ENCODE peak calls at places on chromosomes 12 and 14, in six cellular contexts. One of them, this sample, is unnamed.

GRCh38 chr12:115953450-115953849 is 324.0 kb downstream of the MED13L start:
- DNase-seq in MM.1S: no peak
- DNase-seq in DND-41: no peak
- DNase-seq in H9: no peak
- DNase-seq in K562: no peak
- DNase-seq in PC-3: no peak
- DNase-seq in this sample: no peak

GRCh38 chr14:95348395-95349080 is 28.8 kb upstream of the CLMN start:
- DNase-seq in MM.1S: no peak
- DNase-seq in DND-41: no peak
- DNase-seq in H9: no peak
- DNase-seq in K562: no peak
- DNase-seq in PC-3: no peak
- DNase-seq in this sample: no peak

GRCh38 chr12:47858511-47859266 is 39.0 kb upstream of the HDAC7 start:
- DNase-seq in MM.1S: no peak
- DNase-seq in DND-41: no peak
- DNase-seq in H9: peak; percentile 25
- DNase-seq in K562: no peak
- DNase-seq in PC-3: peak; percentile 67
- DNase-seq in this sample: peak; percentile 55

GRCh38 chr12:89211456-89211855 is 140.8 kb downstream of the DUSP6 start:
- DNase-seq in MM.1S: no peak
- DNase-seq in DND-41: no peak
- DNase-seq in H9: no peak
- DNase-seq in K562: no peak
- DNase-seq in PC-3: peak; percentile 29
- DNase-seq in this sample: no peak

GRCh38 chr14:103231376-103232019 is 102.5 kb upstream of the EIF5 start:
- DNase-seq in MM.1S: no peak
- DNase-seq in DND-41: no peak
- DNase-seq in H9: no peak
- DNase-seq in K562: no peak
- DNase-seq in PC-3: no peak
- DNase-seq in this sample: no peak

GRCh38 chr14:70886421-70887206 is 20.6 kb upstream of the PCNX1 start:
- DNase-seq in MM.1S: peak; percentile 75
- DNase-seq in DND-41: peak; percentile 82
- DNase-seq in H9: no peak
- DNase-seq in K562: peak; percentile 65
- DNase-seq in PC-3: no peak
- DNase-seq in this sample: no peak

GRCh38 chr12:74120644-74121043 is 417.0 kb upstream of the ATXN7L3B start:
- DNase-seq in MM.1S: no peak
- DNase-seq in DND-41: no peak
- DNase-seq in H9: no peak
- DNase-seq in K562: no peak
- DNase-seq in PC-3: no peak
- DNase-seq in this sample: no peak

GRCh38 chr12:29309320-29309902 is 71.6 kb downstream of the ERGIC2 start:
- DNase-seq in MM.1S: no peak
- DNase-seq in DND-41: no peak
- DNase-seq in H9: no peak
- DNase-seq in K562: peak; percentile 11
- DNase-seq in PC-3: peak; percentile 73
- DNase-seq in this sample: no peak

DNA sequence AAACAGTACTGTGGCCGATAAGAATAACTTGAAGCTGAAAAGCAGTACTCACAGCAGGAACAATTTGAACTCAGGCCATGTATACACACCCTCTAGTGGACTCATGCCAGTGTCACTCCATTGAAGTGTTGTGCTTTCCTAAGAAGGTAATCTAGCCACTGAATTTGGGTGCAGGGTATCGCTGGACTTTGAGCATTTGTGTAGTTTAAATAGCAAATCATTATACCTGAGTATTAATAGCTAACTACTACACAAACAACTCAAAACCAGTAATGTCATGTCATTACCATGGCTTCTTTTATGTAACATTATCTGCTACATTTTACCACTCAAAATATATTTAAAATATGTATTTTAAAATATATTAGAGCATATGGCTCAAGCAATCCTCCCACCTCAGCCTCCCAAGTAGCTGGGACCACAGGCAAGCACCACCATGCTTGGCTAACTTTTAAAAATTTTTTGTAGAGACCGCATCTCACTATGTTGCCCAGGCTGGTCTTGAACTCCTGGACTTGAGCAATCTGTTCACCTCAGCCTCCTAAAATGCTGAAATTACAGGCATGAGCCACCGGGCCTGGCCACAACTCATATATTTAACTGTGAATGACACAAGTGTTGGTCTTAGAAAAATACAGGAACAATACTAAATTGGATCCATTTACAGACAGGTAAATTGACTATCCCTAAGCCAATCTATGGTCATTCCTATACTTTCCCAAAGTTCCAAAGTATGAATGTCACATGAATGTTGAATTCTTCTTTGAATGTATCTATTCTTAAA is 25.6 kb upstream of the ARID4A start:
- DNase-seq in MM.1S: no peak
- DNase-seq in DND-41: no peak
- DNase-seq in H9: no peak
- DNase-seq in K562: peak; percentile 20
- DNase-seq in PC-3: peak; percentile 70
- DNase-seq in this sample: no peak
- TF ChIP-seq CTCF in MM.1S: no peak
- TF ChIP-seq CTCF in DND-41: peak; percentile 18
- TF ChIP-seq CTCF in H9: peak; percentile 37
- TF ChIP-seq CTCF in K562: peak; percentile 31
- TF ChIP-seq CTCF in PC-3: peak; percentile 62
- TF ChIP-seq CTCF in this sample: peak; percentile 18

GRCh38 chr14:78851189-78851588 is 681.0 kb downstream of the NRXN3 start:
- DNase-seq in MM.1S: no peak
- DNase-seq in DND-41: no peak
- DNase-seq in H9: no peak
- DNase-seq in K562: no peak
- DNase-seq in PC-3: no peak
- DNase-seq in this sample: no peak
- H2AFZ ChIP-seq in MM.1S: no peak overlapping the region
- H2AFZ ChIP-seq in DND-41: no peak overlapping the region
- H2AFZ ChIP-seq in H9: no peak overlapping the region
- H2AFZ ChIP-seq in K562: no peak overlapping the region
- H2AFZ ChIP-seq in PC-3: no peak overlapping the region
- H2AFZ ChIP-seq in this sample: no peak overlapping the region

GRCh38 chr12:126807312-126807711 is 1459.7 kb upstream of the TMEM132C start:
- DNase-seq in MM.1S: no peak
- DNase-seq in DND-41: no peak
- DNase-seq in H9: no peak
- DNase-seq in K562: peak; percentile 7
- DNase-seq in PC-3: no peak
- DNase-seq in this sample: no peak
- H3K27ac ChIP-seq in MM.1S: no peak overlapping the region
- H3K27ac ChIP-seq in DND-41: no peak overlapping the region
- H3K27ac ChIP-seq in H9: no peak overlapping the region
- H3K27ac ChIP-seq in K562: no peak overlapping the region
- H3K27ac ChIP-seq in PC-3: no peak overlapping the region
- H3K27ac ChIP-seq in this sample: no peak overlapping the region

DNA sequence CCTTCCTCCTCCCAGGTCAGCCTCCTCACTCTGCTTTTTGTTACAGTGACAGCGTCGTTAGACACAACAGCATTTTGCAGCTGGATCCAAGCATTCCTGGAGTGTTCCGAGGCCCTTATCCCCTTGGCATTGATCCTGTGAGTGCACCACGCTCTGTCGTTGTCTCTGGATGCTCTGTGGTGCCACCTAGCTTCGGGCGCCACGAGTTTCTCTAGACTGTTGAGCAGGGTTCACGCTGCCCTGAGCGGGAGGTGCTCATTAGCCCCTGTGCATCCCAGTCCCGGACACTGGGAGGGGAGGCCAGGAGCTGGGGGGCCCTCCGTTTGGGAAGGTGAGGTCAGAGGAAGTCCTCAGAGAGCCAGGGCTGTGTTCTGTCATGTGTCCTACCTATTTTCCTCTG is 17.3 kb upstream of the DNAH10 start:
- DNase-seq in MM.1S: no peak
- DNase-seq in DND-41: no peak
- DNase-seq in H9: peak; percentile 46
- DNase-seq in K562: no peak
- DNase-seq in PC-3: peak; percentile 34
- DNase-seq in this sample: no peak
- TF ChIP-seq CTCF in MM.1S: no peak
- TF ChIP-seq CTCF in DND-41: peak; percentile 40
- TF ChIP-seq CTCF in H9: peak; percentile 47
- TF ChIP-seq CTCF in K562: no peak
- TF ChIP-seq CTCF in PC-3: peak; percentile 64
- TF ChIP-seq CTCF in this sample: no peak

This sample was measured in PC-9.